ENCODE peak calls at places on chromosomes 7 and 10, in eight cellular contexts. One of them, this sample, is unnamed.

GRCh38 chr10:71232089-71232998 is 20.0 kb downstream of the UNC5B start:
- DNase-seq in chondrocyte: no peak
- DNase-seq in IMR-90: no peak
- DNase-seq in kidney: peak; percentile 88
- DNase-seq in GM12865: no peak
- DNase-seq in neural crest cell: no peak
- DNase-seq in GM13976: no peak
- DNase-seq in GM23338: no peak
- DNase-seq in this sample: no peak

GRCh38 chr10:78236416-78237015 is 202.9 kb downstream of the RPS24 start:
- DNase-seq in chondrocyte: no peak
- DNase-seq in IMR-90: no peak
- DNase-seq in kidney: no peak
- DNase-seq in GM12865: no peak
- DNase-seq in neural crest cell: no peak
- DNase-seq in GM13976: no peak
- DNase-seq in GM23338: no peak
- DNase-seq in this sample: no peak

GRCh38 chr7:29120955-29121354 is 25.4 kb downstream of the CPVL start:
- DNase-seq in chondrocyte: no peak
- DNase-seq in IMR-90: no peak
- DNase-seq in kidney: no peak
- DNase-seq in GM12865: no peak
- DNase-seq in neural crest cell: no peak
- DNase-seq in GM13976: no peak
- DNase-seq in GM23338: no peak
- DNase-seq in this sample: no peak

GRCh38 chr7:120987280-120987679 is 1.2 kb upstream of the CPED1 start:
- DNase-seq in chondrocyte: no peak
- DNase-seq in IMR-90: no peak
- DNase-seq in kidney: no peak
- DNase-seq in GM12865: no peak
- DNase-seq in neural crest cell: no peak
- DNase-seq in GM13976: no peak
- DNase-seq in GM23338: no peak
- DNase-seq in this sample: no peak

GRCh38 chr7:133331861-133332260 is 79.0 kb downstream of the EXOC4 start:
- DNase-seq in chondrocyte: no peak
- DNase-seq in IMR-90: no peak
- DNase-seq in kidney: no peak
- DNase-seq in GM12865: no peak
- DNase-seq in neural crest cell: no peak
- DNase-seq in GM13976: no peak
- DNase-seq in GM23338: no peak
- DNase-seq in this sample: no peak

GRCh38 chr10:3482200-3482993 is 302.6 kb downstream of the KLF6 start:
- DNase-seq in chondrocyte: no peak
- DNase-seq in IMR-90: peak; percentile 95
- DNase-seq in kidney: no peak
- DNase-seq in GM12865: peak; percentile 56
- DNase-seq in neural crest cell: no peak
- DNase-seq in GM13976: peak; percentile 36
- DNase-seq in GM23338: peak; percentile 50
- DNase-seq in this sample: no peak

GRCh38 chr10:11602919-11603523 is 8.4 kb downstream of the USP6NL start:
- DNase-seq in chondrocyte: no peak
- DNase-seq in IMR-90: peak; percentile 60
- DNase-seq in kidney: no peak
- DNase-seq in GM12865: peak; percentile 79
- DNase-seq in neural crest cell: no peak
- DNase-seq in GM13976: peak; percentile 41
- DNase-seq in GM23338: peak; percentile 39
- DNase-seq in this sample: no peak

GRCh38 chr7:48781783-48782182 is 142.6 kb upstream of the CDC14C start:
- DNase-seq in chondrocyte: no peak
- DNase-seq in IMR-90: no peak
- DNase-seq in kidney: no peak
- DNase-seq in GM12865: peak; percentile 1
- DNase-seq in neural crest cell: no peak
- DNase-seq in GM13976: no peak
- DNase-seq in GM23338: no peak
- DNase-seq in this sample: peak; percentile 39

GRCh38 chr7:5597772-5598171 is 174.1 kb upstream of the TNRC18 start:
- DNase-seq in chondrocyte: no peak
- DNase-seq in IMR-90: no peak
- DNase-seq in kidney: no peak
- DNase-seq in GM12865: no peak
- DNase-seq in neural crest cell: no peak
- DNase-seq in GM13976: no peak
- DNase-seq in GM23338: no peak
- DNase-seq in this sample: no peak

GRCh38 chr7:5421626-5422323 is 1.9 kb downstream of the TNRC18 start:
- DNase-seq in chondrocyte: no peak
- DNase-seq in IMR-90: peak; percentile 82
- DNase-seq in kidney: peak; percentile 89
- DNase-seq in GM12865: no peak
- DNase-seq in neural crest cell: peak; percentile 18
- DNase-seq in GM13976: peak; percentile 40
- DNase-seq in GM23338: peak; percentile 60
- DNase-seq in this sample: no peak

GRCh38 chr7:150362989-150363769 is 5.4 kb upstream of the REPIN1 start:
- DNase-seq in chondrocyte: no peak
- DNase-seq in IMR-90: no peak
- DNase-seq in kidney: no peak
- DNase-seq in GM12865: no peak
- DNase-seq in neural crest cell: no peak
- DNase-seq in GM13976: no peak
- DNase-seq in GM23338: no peak
- DNase-seq in this sample: no peak

GRCh38 chr7:2527505-2528464 is 8.2 kb downstream of the LFNG start:
- DNase-seq in chondrocyte: no peak
- DNase-seq in IMR-90: peak; percentile 66
- DNase-seq in kidney: peak; percentile 74
- DNase-seq in GM12865: no peak
- DNase-seq in neural crest cell: no peak
- DNase-seq in GM13976: no peak
- DNase-seq in GM23338: no peak
- DNase-seq in this sample: peak; percentile 87

GRCh38 chr10:122055252-122055651 is 66.3 kb downstream of the TACC2 start:
- DNase-seq in chondrocyte: no peak
- DNase-seq in IMR-90: no peak
- DNase-seq in kidney: no peak
- DNase-seq in GM12865: no peak
- DNase-seq in neural crest cell: no peak
- DNase-seq in GM13976: no peak
- DNase-seq in GM23338: no peak
- DNase-seq in this sample: no peak

GRCh38 chr7:102828291-102828690 is 79.5 kb downstream of the FAM185A start:
- DNase-seq in chondrocyte: no peak
- DNase-seq in IMR-90: peak; percentile 90
- DNase-seq in kidney: no peak
- DNase-seq in GM12865: no peak
- DNase-seq in neural crest cell: no peak
- DNase-seq in GM13976: no peak
- DNase-seq in GM23338: no peak
- DNase-seq in this sample: no peak

GRCh38 chr10:75972494-75973276 is 541.3 kb downstream of the LRMDA start:
- DNase-seq in chondrocyte: no peak
- DNase-seq in IMR-90: peak; percentile 52
- DNase-seq in kidney: no peak
- DNase-seq in GM12865: no peak
- DNase-seq in neural crest cell: no peak
- DNase-seq in GM13976: no peak
- DNase-seq in GM23338: no peak
- DNase-seq in this sample: no peak

GRCh38 chr10:58963101-58963534 is 213.3 kb upstream of the PHYHIPL start:
- DNase-seq in chondrocyte: no peak
- DNase-seq in IMR-90: no peak
- DNase-seq in kidney: no peak
- DNase-seq in GM12865: peak; percentile 16
- DNase-seq in neural crest cell: no peak
- DNase-seq in GM13976: no peak
- DNase-seq in GM23338: peak; percentile 83
- DNase-seq in this sample: peak; percentile 1
- TF ChIP-seq CTCF in chondrocyte: peak; percentile 57
- TF ChIP-seq CTCF in IMR-90: peak; percentile 10
- TF ChIP-seq CTCF in kidney: no peak
- TF ChIP-seq CTCF in GM12865: peak; percentile 16
- TF ChIP-seq CTCF in neural crest cell: peak; percentile 50
- TF ChIP-seq CTCF in GM13976: no peak
- TF ChIP-seq CTCF in GM23338: peak; percentile 73
- TF ChIP-seq CTCF in this sample: no peak

DNA sequence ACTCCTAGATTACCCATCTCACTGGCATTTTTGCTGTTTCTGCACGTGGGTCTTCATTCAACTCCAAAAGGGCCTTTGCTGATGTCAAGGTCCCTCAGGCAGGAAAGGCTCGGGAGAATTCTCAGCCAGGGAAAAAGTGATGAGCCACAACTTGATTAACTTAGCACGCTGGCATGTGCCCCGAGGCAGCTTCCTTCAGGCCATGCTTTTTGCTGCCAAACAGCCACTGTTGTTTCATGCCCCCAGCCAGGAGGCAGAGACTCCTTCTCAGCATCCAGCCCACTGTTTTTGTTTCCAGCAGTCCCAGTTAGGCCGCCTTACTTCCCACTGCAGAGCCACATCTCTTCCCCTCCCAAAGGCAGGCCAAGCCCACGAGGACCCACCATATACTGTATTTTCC is 266.5 kb upstream of the YAE1 start:
- DNase-seq in chondrocyte: no peak
- DNase-seq in IMR-90: no peak
- DNase-seq in kidney: no peak
- DNase-seq in GM12865: no peak
- DNase-seq in neural crest cell: no peak
- DNase-seq in GM13976: no peak
- DNase-seq in GM23338: no peak
- DNase-seq in this sample: no peak
- TF ChIP-seq CTCF in chondrocyte: no peak
- TF ChIP-seq CTCF in IMR-90: no peak
- TF ChIP-seq CTCF in kidney: no peak
- TF ChIP-seq CTCF in GM12865: no peak
- TF ChIP-seq CTCF in neural crest cell: no peak
- TF ChIP-seq CTCF in GM13976: no peak
- TF ChIP-seq CTCF in GM23338: no peak
- TF ChIP-seq CTCF in this sample: no peak

DNA sequence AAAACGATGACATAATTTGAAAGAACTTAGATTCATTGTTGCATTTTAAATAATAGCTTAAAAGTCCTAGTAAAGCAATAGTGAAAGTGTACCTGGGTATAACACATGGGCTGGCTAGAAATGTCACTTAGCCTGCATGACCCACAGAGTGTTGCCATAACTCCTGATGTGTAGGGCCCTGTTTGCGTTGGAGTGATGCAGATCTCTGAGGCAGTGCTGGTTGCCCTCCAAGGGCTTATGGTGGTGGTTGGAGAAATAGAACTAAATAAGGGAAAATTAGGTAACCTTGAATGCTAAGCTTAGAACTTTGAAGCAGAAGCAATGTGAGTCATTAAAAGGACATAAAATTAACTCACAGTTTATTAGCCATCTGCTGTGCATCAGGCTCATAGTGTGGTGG is 105.7 kb downstream of the CCNY start:
- DNase-seq in chondrocyte: no peak
- DNase-seq in IMR-90: peak; percentile 46
- DNase-seq in kidney: no peak
- DNase-seq in GM12865: no peak
- DNase-seq in neural crest cell: no peak
- DNase-seq in GM13976: no peak
- DNase-seq in GM23338: no peak
- DNase-seq in this sample: peak; percentile 49
- TF ChIP-seq CTCF in chondrocyte: no peak
- TF ChIP-seq CTCF in IMR-90: no peak
- TF ChIP-seq CTCF in kidney: no peak
- TF ChIP-seq CTCF in GM12865: no peak
- TF ChIP-seq CTCF in neural crest cell: no peak
- TF ChIP-seq CTCF in GM13976: no peak
- TF ChIP-seq CTCF in GM23338: no peak
- TF ChIP-seq CTCF in this sample: no peak

GRCh38 chr7:149286811-149287400 is 24.9 kb downstream of the ZNF783 start:
- DNase-seq in chondrocyte: no peak
- DNase-seq in IMR-90: peak; percentile 4
- DNase-seq in kidney: no peak
- DNase-seq in GM12865: no peak
- DNase-seq in neural crest cell: no peak
- DNase-seq in GM13976: no peak
- DNase-seq in GM23338: no peak
- DNase-seq in this sample: no peak

GRCh38 chr7:149284343-149284742 is 22.3 kb downstream of the ZNF783 start:
- DNase-seq in chondrocyte: no peak
- DNase-seq in IMR-90: no peak
- DNase-seq in kidney: no peak
- DNase-seq in GM12865: peak; percentile 55
- DNase-seq in neural crest cell: no peak
- DNase-seq in GM13976: no peak
- DNase-seq in GM23338: peak; percentile 35
- DNase-seq in this sample: peak; percentile 60

GRCh38 chr7:149285581-149285975 is 23.6 kb downstream of the ZNF783 start:
- DNase-seq in chondrocyte: no peak
- DNase-seq in IMR-90: peak; percentile 11
- DNase-seq in kidney: peak; percentile 77
- DNase-seq in GM12865: no peak
- DNase-seq in neural crest cell: no peak
- DNase-seq in GM13976: no peak
- DNase-seq in GM23338: peak; percentile 49
- DNase-seq in this sample: no peak

GRCh38 chr7:149283321-149283720 is 21.3 kb downstream of the ZNF783 start:
- DNase-seq in chondrocyte: no peak
- DNase-seq in IMR-90: no peak
- DNase-seq in kidney: no peak
- DNase-seq in GM12865: no peak
- DNase-seq in neural crest cell: no peak
- DNase-seq in GM13976: no peak
- DNase-seq in GM23338: no peak
- DNase-seq in this sample: no peak

GRCh38 chr7:149284850-149285580 is 23.0 kb downstream of the ZNF783 start:
- DNase-seq in chondrocyte: no peak
- DNase-seq in IMR-90: peak; percentile 80
- DNase-seq in kidney: peak; percentile 98
- DNase-seq in GM12865: peak; percentile 92
- DNase-seq in neural crest cell: peak; percentile 93
- DNase-seq in GM13976: peak; percentile 99
- DNase-seq in GM23338: peak; percentile 98
- DNase-seq in this sample: peak; percentile 98
- TF ChIP-seq CTCF in chondrocyte: peak; percentile 10
- TF ChIP-seq CTCF in IMR-90: no peak
- TF ChIP-seq CTCF in kidney: no peak
- TF ChIP-seq CTCF in GM12865: no peak
- TF ChIP-seq CTCF in neural crest cell: no peak
- TF ChIP-seq CTCF in GM13976: peak; percentile 22
- TF ChIP-seq CTCF in GM23338: peak; percentile 47
- TF ChIP-seq CTCF in this sample: no peak

This sample was measured in activated CD8-positive, alpha-beta T cell treated with anti-CD3 and anti-CD28 coated beads for 36 hours.